ENCODE peak calls at places on chromosomes 11 and 22, in four cellular contexts. One of them, this sample, is unnamed.

GRCh38 chr11:65429724-65430405 is 7.3 kb downstream of the NEAT1 start:
- DNase-seq in K562: peak; percentile 27
- DNase-seq in WTC11: no peak
- DNase-seq in HepG2: no peak
- DNase-seq in this sample: no peak

GRCh38 chr11:9765320-9766101 is 101.6 kb downstream of the SWAP70 start:
- DNase-seq in K562: no peak
- DNase-seq in HepG2: peak; percentile 92
- DNase-seq in WTC11: peak; percentile 61
- DNase-seq in this sample: no peak

GRCh38 chr22:37431811-37432707 is 4.8 kb upstream of the ELFN2 start:
- DNase-seq in K562: no peak
- DNase-seq in WTC11: no peak
- DNase-seq in HepG2: peak; percentile 19
- DNase-seq in this sample: no peak

GRCh38 chr11:119774180-119774763 is 45.3 kb upstream of the NECTIN1 start:
- DNase-seq in WTC11: peak; percentile 64
- DNase-seq in K562: no peak
- DNase-seq in HepG2: peak; percentile 16
- DNase-seq in this sample: peak; percentile 36

GRCh38 chr11:111021131-111021530 is 224.4 kb upstream of the POU2AF2 start:
- DNase-seq in K562: no peak
- DNase-seq in WTC11: no peak
- DNase-seq in HepG2: no peak
- DNase-seq in this sample: no peak

GRCh38 chr11:66727883-66728759 is 895 bp downstream of the SPTBN2 start:
- DNase-seq in K562: peak; percentile 71
- DNase-seq in WTC11: peak; percentile 45
- DNase-seq in HepG2: no peak
- DNase-seq in this sample: peak; percentile 45

GRCh38 chr11:76578655-76579046 is 91.9 kb downstream of the LRRC32 start:
- DNase-seq in HepG2: no peak
- DNase-seq in K562: no peak
- DNase-seq in WTC11: no peak
- DNase-seq in this sample: no peak

GRCh38 chr22:19744350-19745006 is 16.1 kb upstream of the TBX1 start:
- DNase-seq in HepG2: no peak
- DNase-seq in K562: no peak
- DNase-seq in WTC11: no peak
- DNase-seq in this sample: no peak

GRCh38 chr11:42407379-42407778 is 904.4 kb upstream of the API5 start:
- DNase-seq in HepG2: no peak
- DNase-seq in K562: no peak
- DNase-seq in WTC11: peak; percentile 93
- DNase-seq in this sample: no peak

GRCh38 chr11:63999349-64000025 is 13.2 kb downstream of the OTUB1 start:
- DNase-seq in HepG2: no peak
- DNase-seq in WTC11: peak; percentile 86
- DNase-seq in K562: peak; percentile 82
- DNase-seq in this sample: no peak

GRCh38 chr22:19853058-19853878 is 1.4 kb downstream of the GNB1L start:
- DNase-seq in HepG2: no peak
- DNase-seq in K562: no peak
- DNase-seq in WTC11: no peak
- DNase-seq in this sample: no peak

GRCh38 chr22:29569011-29569678 is 11.8 kb downstream of the NIPSNAP1 start:
- DNase-seq in HepG2: peak; percentile 65
- DNase-seq in K562: peak; percentile 66
- DNase-seq in WTC11: no peak
- DNase-seq in this sample: no peak

GRCh38 chr11:121590772-121591404 is 138.1 kb upstream of the SORL1-AS1 start:
- DNase-seq in K562: no peak
- DNase-seq in HepG2: no peak
- DNase-seq in WTC11: no peak
- DNase-seq in this sample: no peak

GRCh38 chr11:132632641-132633124 is 899.6 kb downstream of the OPCML start:
- DNase-seq in WTC11: no peak
- DNase-seq in HepG2: no peak
- DNase-seq in K562: no peak
- DNase-seq in this sample: no peak

GRCh38 chr11:90558328-90558865 is 335.5 kb upstream of the CHORDC1 start:
- DNase-seq in WTC11: no peak
- DNase-seq in HepG2: peak; percentile 13
- DNase-seq in K562: no peak
- DNase-seq in this sample: no peak

GRCh38 chr11:34240150-34240494 is 117.7 kb downstream of the ABTB2 start:
- DNase-seq in HepG2: no peak
- DNase-seq in K562: no peak
- DNase-seq in WTC11: no peak
- DNase-seq in this sample: no peak

GRCh38 chr22:29780781-29781676 is 13.9 kb downstream of the UQCR10 start:
- DNase-seq in K562: peak; percentile 89
- DNase-seq in WTC11: no peak
- DNase-seq in HepG2: peak; percentile 56
- DNase-seq in this sample: no peak

GRCh38 chr22:27223317-27224177 is 566.2 kb downstream of the MIAT start:
- DNase-seq in HepG2: no peak
- DNase-seq in K562: no peak
- DNase-seq in WTC11: no peak
- DNase-seq in this sample: no peak

GRCh38 chr22:31085928-31086327 is 4.8 kb downstream of the SMTN start:
- DNase-seq in HepG2: no peak
- DNase-seq in WTC11: no peak
- DNase-seq in K562: no peak
- DNase-seq in this sample: no peak

GRCh38 chr22:31088233-31088986 is 7.3 kb downstream of the SMTN start:
- DNase-seq in HepG2: no peak
- DNase-seq in WTC11: no peak
- DNase-seq in K562: no peak
- DNase-seq in this sample: no peak

GRCh38 chr22:31085493-31085824 is 4.3 kb downstream of the SMTN start:
- DNase-seq in K562: no peak
- DNase-seq in WTC11: peak; percentile 39
- DNase-seq in HepG2: no peak
- DNase-seq in this sample: no peak

GRCh38 chr22:31087744-31088215 is 6.7 kb downstream of the SMTN start:
- DNase-seq in HepG2: no peak
- DNase-seq in K562: no peak
- DNase-seq in WTC11: no peak
- DNase-seq in this sample: no peak

DNA sequence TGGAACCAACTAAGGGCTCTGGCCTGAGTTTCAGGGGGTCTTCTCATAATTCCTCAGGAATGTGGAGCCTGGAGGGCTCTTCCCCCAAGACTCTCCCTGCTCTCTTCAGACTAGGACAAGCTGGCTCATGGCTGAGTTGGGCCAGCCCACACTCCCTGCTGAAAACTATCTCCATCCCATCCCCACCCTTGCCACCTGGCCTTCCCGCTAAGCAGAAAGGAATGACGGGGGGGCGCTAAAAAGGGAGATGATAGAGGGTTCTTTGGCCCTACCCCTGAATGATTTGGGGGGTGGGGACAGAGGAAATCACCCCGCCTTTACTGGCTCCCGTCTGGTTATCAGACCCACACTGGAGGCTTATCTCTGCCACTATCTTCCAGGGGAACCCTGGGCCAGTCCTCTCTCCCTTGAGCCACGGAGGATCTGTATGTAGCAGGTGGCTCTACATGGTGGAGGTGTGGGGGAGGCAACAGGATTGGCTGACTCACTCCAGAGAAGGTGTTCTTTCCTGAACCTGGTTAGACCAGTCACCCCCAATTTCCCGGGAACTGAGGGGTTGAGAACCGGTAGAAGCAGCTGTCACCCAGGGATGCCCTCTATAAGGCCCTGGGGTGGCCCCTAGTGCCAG is 5.7 kb downstream of the SMTN start:
- DNase-seq in K562: peak; percentile 27
- DNase-seq in WTC11: no peak
- DNase-seq in HepG2: no peak
- DNase-seq in this sample: no peak
- TF ChIP-seq ELF4 in K562: no peak
- TF ChIP-seq ELF4 in WTC11: no peak
- TF ChIP-seq ELF4 in HepG2: no peak
- TF ChIP-seq ELF4 in this sample: no peak

DNA sequence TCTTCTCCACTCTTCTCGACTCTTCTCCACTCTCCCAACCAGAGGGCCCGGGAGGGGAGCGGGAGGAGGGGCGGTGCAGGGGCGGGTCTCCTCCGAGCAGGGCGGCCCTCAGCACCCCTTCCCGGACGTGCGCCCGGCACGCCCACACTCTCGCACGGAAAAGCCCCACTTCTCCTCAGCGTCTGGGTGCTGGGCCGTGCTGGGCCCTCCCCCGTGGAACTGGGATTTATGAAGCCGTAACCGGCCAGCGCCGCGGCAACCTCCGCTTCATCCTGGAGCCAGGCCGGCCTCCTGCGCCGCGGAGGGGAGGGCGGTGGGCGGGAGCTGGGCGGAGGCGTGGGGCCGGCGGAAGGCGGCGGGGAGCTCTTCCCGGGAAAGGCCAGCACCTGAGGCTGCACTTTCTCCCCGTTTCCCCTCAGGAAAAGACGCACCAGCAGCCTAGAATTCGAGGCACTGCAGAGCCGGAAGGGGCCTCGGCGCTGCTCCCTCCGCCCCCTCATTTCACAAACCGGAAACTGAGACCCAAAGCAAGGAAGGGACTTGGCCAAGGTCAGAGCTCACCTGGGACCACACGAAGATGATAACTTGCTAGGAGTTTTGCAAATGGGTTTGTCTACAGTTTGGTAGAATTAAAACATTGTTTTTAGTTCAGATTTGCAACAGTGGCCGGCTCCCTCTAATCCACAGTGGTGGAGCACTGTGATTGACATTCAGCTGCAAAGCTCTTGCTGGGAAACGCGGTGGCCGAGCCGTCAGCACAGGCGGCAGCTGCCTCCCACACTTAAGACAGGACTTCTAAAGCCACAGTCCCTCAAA is 31.6 kb upstream of the JAM3 start:
- DNase-seq in HepG2: no peak
- DNase-seq in WTC11: peak; percentile 75
- DNase-seq in K562: peak; percentile 25
- DNase-seq in this sample: peak; percentile 60
- TF ChIP-seq ELF4 in HepG2: no peak
- TF ChIP-seq ELF4 in WTC11: no peak
- TF ChIP-seq ELF4 in K562: no peak
- TF ChIP-seq ELF4 in this sample: no peak

GRCh38 chr11:12600829-12601228 is 73.4 kb upstream of the TEAD1 start:
- DNase-seq in K562: no peak
- DNase-seq in HepG2: peak; percentile 22
- DNase-seq in WTC11: no peak
- DNase-seq in this sample: no peak
- TF ChIP-seq ELF4 in K562: no peak
- TF ChIP-seq ELF4 in HepG2: no peak
- TF ChIP-seq ELF4 in WTC11: no peak
- TF ChIP-seq ELF4 in this sample: no peak

GRCh38 chr22:36015806-36016519 is 12.7 kb downstream of the RBFOX2 start:
- DNase-seq in WTC11: no peak
- DNase-seq in HepG2: no peak
- DNase-seq in K562: no peak
- DNase-seq in this sample: no peak

GRCh38 chr22:36015155-36015805 is 13.3 kb downstream of the RBFOX2 start:
- DNase-seq in K562: no peak
- DNase-seq in WTC11: no peak
- DNase-seq in HepG2: no peak
- DNase-seq in this sample: no peak

GRCh38 chr22:36017661-36018091 is 10.9 kb downstream of the RBFOX2 start:
- DNase-seq in K562: no peak
- DNase-seq in WTC11: no peak
- DNase-seq in HepG2: no peak
- DNase-seq in this sample: no peak

GRCh38 chr22:36014539-36015072 is 14.0 kb downstream of the RBFOX2 start:
- DNase-seq in K562: no peak
- DNase-seq in HepG2: no peak
- DNase-seq in WTC11: no peak
- DNase-seq in this sample: no peak

GRCh38 chr22:36016656-36017055 is 12.0 kb downstream of the RBFOX2 start:
- DNase-seq in WTC11: no peak
- DNase-seq in HepG2: no peak
- DNase-seq in K562: no peak
- DNase-seq in this sample: no peak
- TF ChIP-seq ELF4 in WTC11: no peak
- TF ChIP-seq ELF4 in HepG2: no peak
- TF ChIP-seq ELF4 in K562: no peak
- TF ChIP-seq ELF4 in this sample: no peak

GRCh38 chr11:783581-784015 is 6.3 kb downstream of the CEND1 start:
- DNase-seq in K562: peak; percentile 42
- DNase-seq in HepG2: no peak
- DNase-seq in WTC11: peak; percentile 97
- DNase-seq in this sample: no peak
- TF ChIP-seq ELF4 in K562: no peak
- TF ChIP-seq ELF4 in HepG2: no peak
- TF ChIP-seq ELF4 in WTC11: no peak
- TF ChIP-seq ELF4 in this sample: no peak

GRCh38 chr11:60831501-60832079 is 10.3 kb upstream of the CCDC86 start:
- DNase-seq in WTC11: no peak
- DNase-seq in HepG2: no peak
- DNase-seq in K562: no peak
- DNase-seq in this sample: no peak
- TF ChIP-seq ELF4 in WTC11: no peak
- TF ChIP-seq ELF4 in HepG2: no peak
- TF ChIP-seq ELF4 in K562: no peak
- TF ChIP-seq ELF4 in this sample: no peak

GRCh38 chr22:46373166-46373565 is 37.7 kb downstream of the TRMU start:
- DNase-seq in WTC11: no peak
- DNase-seq in HepG2: no peak
- DNase-seq in K562: no peak
- DNase-seq in this sample: no peak
- TF ChIP-seq ELF4 in WTC11: no peak
- TF ChIP-seq ELF4 in HepG2: no peak
- TF ChIP-seq ELF4 in K562: no peak
- TF ChIP-seq ELF4 in this sample: no peak